ENCODE peak calls at places on chromosomes 6 and 20, in ten cellular contexts. Q is MM.1S, J is vagina, W is hepatocyte, B is BJ, F is stomach, V is epithelial cell of esophagus, S is psoas muscle, Y is nephron progenitor cell, L is lower leg skin. C is an unnamed sample.
A peak's percentile ranks its signal among the peaks of the same experiment; 100 is the strongest.

GRCh38 chr6:10014561-10014960 is 400.3 kb downstream of the TFAP2A start:
- DNase-seq in Q (no peak), J (no peak), W (peak; percentile 13), B (peak; percentile 35), F (no peak), V (peak; percentile 4), S (no peak), Y (no peak), L (no peak), C (no peak)

GRCh38 chr6:8043221-8043620 is 21.0 kb downstream of the BLOC1S5 start:
- DNase-seq in Q (no peak), J (no peak), W (no peak), B (no peak), F (no peak), V (no peak), S (no peak), Y (no peak), L (no peak), C (no peak)

GRCh38 chr6:168201383-168201782 is 118.2 kb downstream of the DACT2 start:
- DNase-seq in Q (no peak), J (no peak), W (peak; percentile 54), B (no peak), F (peak; percentile 35), V (no peak), S (no peak), Y (no peak), L (no peak), C (no peak)

GRCh38 chr20:36663026-36663425 is 17.0 kb upstream of the SLA2 start:
- DNase-seq in Q (no peak), J (no peak), W (no peak), B (no peak), F (no peak), V (no peak), S (no peak), Y (no peak), L (no peak), C (no peak)

GRCh38 chr20:50798650-50799049 is 3.8 kb downstream of the BCAS4 start:
- DNase-seq in Q (no peak), J (no peak), W (no peak), B (no peak), F (no peak), V (no peak), S (peak; percentile 9), Y (no peak), L (no peak), C (no peak)

GRCh38 chr20:49925901-49926454 is 10.2 kb upstream of the RNF114 start:
- DNase-seq in Q (no peak), J (no peak), W (no peak), B (no peak), F (no peak), V (no peak), S (no peak), Y (no peak), L (no peak), C (no peak)

GRCh38 chr6:158060447-158061360 is 79.0 kb downstream of the SYNJ2 start:
- DNase-seq in Q (no peak), J (no peak), W (peak; percentile 70), B (peak; percentile 68), F (peak; percentile 72), V (peak; percentile 93), S (peak; percentile 98), Y (no peak), L (peak; percentile 96), C (peak; percentile 67)

GRCh38 chr6:7640607-7641577 is 50.9 kb downstream of the SNRNP48 start:
- DNase-seq in Q (no peak), J (no peak), W (peak; percentile 65), B (peak; percentile 26), F (no peak), V (peak; percentile 95), S (no peak), Y (no peak), L (no peak), C (no peak)

GRCh38 chr20:13220194-13220856 is 749 bp upstream of the ISM1 start:
- DNase-seq in Q (no peak), J (no peak), W (peak; percentile 53), B (no peak), F (peak; percentile 27), V (peak; percentile 49), S (peak; percentile 76), Y (peak; percentile 71), L (no peak), C (peak; percentile 62)

GRCh38 chr6:166861304-166861703 is 95.0 kb downstream of the RNASET2 start:
- DNase-seq in Q (no peak), J (no peak), W (no peak), B (no peak), F (no peak), V (no peak), S (no peak), Y (no peak), L (no peak), C (no peak)

GRCh38 chr6:139547082-139547776 is 172.8 kb upstream of the CITED2 start:
- DNase-seq in Q (no peak), J (no peak), W (no peak), B (no peak), F (no peak), V (no peak), S (no peak), Y (no peak), L (no peak), C (no peak)

GRCh38 chr20:36336838-36337478 is 30.8 kb downstream of the DLGAP4 start:
- DNase-seq in Q (no peak), J (no peak), W (no peak), B (no peak), F (no peak), V (no peak), S (peak; percentile 21), Y (no peak), L (no peak), C (no peak)

GRCh38 chr20:10216146-10216741 is 2.4 kb upstream of the SNAP25 start:
- DNase-seq in Q (no peak), J (no peak), W (no peak), B (no peak), F (no peak), V (no peak), S (no peak), Y (no peak), L (no peak), C (no peak)

GRCh38 chr20:36613974-36614373 is 8.4 kb downstream of the RAB5IF start:
- DNase-seq in Q (no peak), J (no peak), W (no peak), B (no peak), F (peak; percentile 77), V (peak; percentile 19), S (no peak), Y (no peak), L (no peak), C (no peak)

GRCh38 chr6:52741872-52742271 is 21.4 kb downstream of the GSTA2 start:
- DNase-seq in Q (no peak), J (no peak), W (no peak), B (no peak), F (no peak), V (no peak), S (no peak), Y (no peak), L (no peak), C (no peak)

GRCh38 chr20:2132461-2132901 is 30.9 kb downstream of the STK35 start:
- DNase-seq in Q (no peak), J (no peak), W (no peak), B (no peak), F (no peak), V (peak; percentile 90), S (no peak), Y (no peak), L (no peak), C (no peak)

GRCh38 chr20:24648481-24648880 is 179.1 kb downstream of the SYNDIG1 start:
- DNase-seq in Q (no peak), J (no peak), W (no peak), B (no peak), F (no peak), V (no peak), S (no peak), Y (no peak), L (peak; percentile 57), C (no peak)

GRCh38 chr6:34143884-34144580 is 1.9 kb downstream of the GRM4 start:
- DNase-seq in Q (no peak), J (no peak), W (peak; percentile 69), B (no peak), F (no peak), V (peak; percentile 15), S (peak; percentile 65), Y (peak; percentile 84), L (no peak), C (peak; percentile 59)
- TF ChIP-seq CTCF in Q (no peak), J (no peak), W (peak; percentile 39), B (peak; percentile 4), F (no peak), V (no peak), S (no peak), Y (peak; percentile 47), L (no peak), C (no peak)

DNA sequence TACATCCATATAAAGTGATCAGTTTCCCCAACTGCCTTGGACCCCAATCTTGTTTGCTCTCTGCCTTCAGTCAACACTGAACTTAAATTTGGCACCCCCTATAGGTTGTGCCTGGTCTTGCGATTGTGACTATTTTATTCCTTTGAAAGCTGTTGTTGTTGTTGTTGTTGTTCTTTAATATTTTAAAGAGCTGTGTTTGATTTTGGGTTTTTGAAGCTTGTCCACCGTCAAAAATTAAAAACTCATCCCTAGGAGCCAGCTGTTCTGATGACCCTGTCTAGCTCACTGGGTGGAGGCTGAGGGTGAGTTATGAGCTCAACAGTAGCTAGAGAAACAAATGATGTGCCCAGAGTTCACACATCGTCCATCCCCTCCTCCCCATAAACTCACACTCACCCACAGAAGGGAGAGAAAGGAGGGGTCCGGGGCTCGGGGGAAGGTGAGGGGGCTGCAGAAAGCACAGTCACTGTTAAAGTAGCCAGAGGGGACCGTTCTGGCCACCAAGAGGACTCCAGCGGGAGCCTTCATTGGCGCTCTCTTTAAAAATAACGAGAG is 4.0 kb downstream of the SIM1 start:
- DNase-seq in Q (no peak), J (no peak), W (no peak), B (no peak), F (no peak), V (no peak), S (no peak), Y (no peak), L (no peak), C (no peak)
- TF ChIP-seq CTCF in Q (peak; percentile 32), J (no peak), W (no peak), B (peak; percentile 81), F (no peak), V (peak; percentile 31), S (peak; percentile 62), Y (peak; percentile 71), L (no peak), C (peak; percentile 67)

GRCh38 chr6:37732688-37733087 is 35.0 kb upstream of the MDGA1 start:
- DNase-seq in Q (no peak), J (no peak), W (no peak), B (no peak), F (no peak), V (no peak), S (no peak), Y (no peak), L (no peak), C (no peak)
- TF ChIP-seq CTCF in Q (no peak), J (no peak), W (no peak), B (no peak), F (no peak), V (no peak), S (no peak), Y (no peak), L (no peak), C (no peak)

DNA sequence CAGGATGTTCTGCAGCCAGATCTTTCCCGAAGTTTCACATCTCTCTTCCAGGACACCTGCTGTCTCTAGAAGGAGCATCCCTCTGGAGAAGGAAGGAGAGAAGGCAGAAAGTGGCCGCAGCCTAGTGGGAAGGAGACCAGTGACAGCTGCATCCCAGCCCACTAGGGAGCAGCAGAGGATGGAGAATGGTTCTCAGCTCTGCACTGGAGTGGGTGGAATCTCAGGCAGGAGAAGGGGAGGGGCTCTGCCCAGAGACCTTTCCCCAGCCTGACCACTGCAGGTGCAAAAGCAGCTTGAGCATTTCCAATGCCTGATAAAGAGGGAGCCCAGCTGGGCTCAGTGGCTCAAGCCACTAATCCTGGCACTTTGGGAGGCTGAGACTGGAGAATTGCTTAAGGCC is 32.3 kb downstream of the NCR2 start:
- DNase-seq in Q (no peak), J (peak; percentile 62), W (peak; percentile 87), B (no peak), F (peak; percentile 66), V (peak; percentile 61), S (no peak), Y (peak; percentile 80), L (peak; percentile 75), C (peak; percentile 81)
- TF ChIP-seq CTCF in Q (peak; percentile 38), J (peak; percentile 49), W (peak; percentile 81), B (peak; percentile 82), F (peak; percentile 65), V (peak; percentile 81), S (peak; percentile 47), Y (peak; percentile 76), L (no peak), C (peak; percentile 68)